ENCODE peak calls at places on chromosomes 7 and 10, in six cellular contexts. One of them, this sample, is unnamed.

GRCh38 chr10:635088-635861 is 54.2 kb downstream of the DIP2C start:
- DNase-seq in endothelial cell: no peak
- DNase-seq in stomach: no peak
- DNase-seq in neural crest cell: no peak
- DNase-seq in AG09319: no peak
- DNase-seq in fibroblast of the aortic adventitia: no peak
- DNase-seq in this sample: no peak

GRCh38 chr7:44914992-44915607 is 29.8 kb upstream of the PURB start:
- DNase-seq in endothelial cell: no peak
- DNase-seq in stomach: no peak
- DNase-seq in neural crest cell: no peak
- DNase-seq in AG09319: no peak
- DNase-seq in fibroblast of the aortic adventitia: no peak
- DNase-seq in this sample: no peak

GRCh38 chr7:142383826-142384507 is 126.1 kb upstream of the PRSS58 start:
- DNase-seq in endothelial cell: no peak
- DNase-seq in stomach: no peak
- DNase-seq in neural crest cell: no peak
- DNase-seq in AG09319: no peak
- DNase-seq in fibroblast of the aortic adventitia: no peak
- DNase-seq in this sample: no peak

GRCh38 chr10:24209421-24209770 is 458 bp downstream of the KIAA1217 start:
- DNase-seq in endothelial cell: no peak
- DNase-seq in stomach: no peak
- DNase-seq in neural crest cell: no peak
- DNase-seq in AG09319: no peak
- DNase-seq in fibroblast of the aortic adventitia: peak; percentile 43
- DNase-seq in this sample: peak; percentile 43

GRCh38 chr10:132992433-132993215 is 50.3 kb upstream of the CFAP46 start:
- DNase-seq in endothelial cell: no peak
- DNase-seq in stomach: no peak
- DNase-seq in neural crest cell: no peak
- DNase-seq in AG09319: no peak
- DNase-seq in fibroblast of the aortic adventitia: no peak
- DNase-seq in this sample: no peak

GRCh38 chr7:106016331-106016730 is 53.3 kb downstream of the CDHR3 start:
- DNase-seq in endothelial cell: no peak
- DNase-seq in stomach: no peak
- DNase-seq in neural crest cell: no peak
- DNase-seq in AG09319: no peak
- DNase-seq in fibroblast of the aortic adventitia: no peak
- DNase-seq in this sample: no peak

GRCh38 chr7:96084880-96085551 is 236.9 kb downstream of the SLC25A13 start:
- DNase-seq in endothelial cell: no peak
- DNase-seq in stomach: no peak
- DNase-seq in neural crest cell: no peak
- DNase-seq in AG09319: no peak
- DNase-seq in fibroblast of the aortic adventitia: peak; percentile 66
- DNase-seq in this sample: peak; percentile 3

GRCh38 chr7:75814407-75814947 is 871 bp upstream of the CCL24 start:
- DNase-seq in endothelial cell: no peak
- DNase-seq in stomach: no peak
- DNase-seq in neural crest cell: no peak
- DNase-seq in AG09319: no peak
- DNase-seq in fibroblast of the aortic adventitia: no peak
- DNase-seq in this sample: peak; percentile 46

GRCh38 chr7:131538071-131538790 is 18.2 kb downstream of the PODXL start:
- DNase-seq in endothelial cell: no peak
- DNase-seq in stomach: no peak
- DNase-seq in neural crest cell: no peak
- DNase-seq in AG09319: no peak
- DNase-seq in fibroblast of the aortic adventitia: no peak
- DNase-seq in this sample: peak; percentile 20

GRCh38 chr10:4351723-4352565 is 474.1 kb upstream of the AKR1E2 start:
- DNase-seq in endothelial cell: no peak
- DNase-seq in stomach: no peak
- DNase-seq in neural crest cell: no peak
- DNase-seq in AG09319: no peak
- DNase-seq in fibroblast of the aortic adventitia: peak; percentile 73
- DNase-seq in this sample: peak; percentile 24

GRCh38 chr7:158530800-158531609 is 56.6 kb downstream of the PTPRN2 start:
- DNase-seq in endothelial cell: no peak
- DNase-seq in stomach: no peak
- DNase-seq in neural crest cell: no peak
- DNase-seq in AG09319: no peak
- DNase-seq in fibroblast of the aortic adventitia: no peak
- DNase-seq in this sample: no peak

GRCh38 chr7:50594734-50595537 is 29.7 kb upstream of the DDC start:
- DNase-seq in endothelial cell: no peak
- DNase-seq in stomach: no peak
- DNase-seq in neural crest cell: no peak
- DNase-seq in AG09319: no peak
- DNase-seq in fibroblast of the aortic adventitia: no peak
- DNase-seq in this sample: no peak

GRCh38 chr7:2521952-2522591 is 2.5 kb downstream of the LFNG start:
- DNase-seq in endothelial cell: peak; percentile 73
- DNase-seq in stomach: no peak
- DNase-seq in neural crest cell: no peak
- DNase-seq in AG09319: no peak
- DNase-seq in fibroblast of the aortic adventitia: no peak
- DNase-seq in this sample: peak; percentile 38

GRCh38 chr10:44619521-44619920 is 234.6 kb upstream of the CXCL12 start:
- DNase-seq in endothelial cell: no peak
- DNase-seq in stomach: no peak
- DNase-seq in neural crest cell: no peak
- DNase-seq in AG09319: no peak
- DNase-seq in fibroblast of the aortic adventitia: no peak
- DNase-seq in this sample: no peak

GRCh38 chr10:103653581-103654020 is 160.1 kb downstream of the NEURL1 start:
- DNase-seq in endothelial cell: no peak
- DNase-seq in stomach: peak; percentile 59
- DNase-seq in neural crest cell: no peak
- DNase-seq in AG09319: no peak
- DNase-seq in fibroblast of the aortic adventitia: no peak
- DNase-seq in this sample: no peak

GRCh38 chr7:111735661-111736323 is 173.5 kb upstream of the IMMP2L start:
- DNase-seq in endothelial cell: peak; percentile 74
- DNase-seq in stomach: peak; percentile 47
- DNase-seq in neural crest cell: peak; percentile 76
- DNase-seq in AG09319: no peak
- DNase-seq in fibroblast of the aortic adventitia: peak; percentile 87
- DNase-seq in this sample: peak; percentile 74

GRCh38 chr10:133009218-133009954 is 67.0 kb upstream of the CFAP46 start:
- DNase-seq in endothelial cell: no peak
- DNase-seq in stomach: peak; percentile 76
- DNase-seq in neural crest cell: no peak
- DNase-seq in AG09319: no peak
- DNase-seq in fibroblast of the aortic adventitia: no peak
- DNase-seq in this sample: no peak

GRCh38 chr10:101063548-101064414 is 2.0 kb downstream of the KAZALD1 start:
- DNase-seq in endothelial cell: peak; percentile 44
- DNase-seq in stomach: no peak
- DNase-seq in neural crest cell: no peak
- DNase-seq in AG09319: no peak
- DNase-seq in fibroblast of the aortic adventitia: no peak
- DNase-seq in this sample: no peak

GRCh38 chr10:47264797-47265281 is 35.2 kb upstream of the GDF10 start:
- DNase-seq in endothelial cell: no peak
- DNase-seq in stomach: no peak
- DNase-seq in neural crest cell: no peak
- DNase-seq in AG09319: no peak
- DNase-seq in fibroblast of the aortic adventitia: no peak
- DNase-seq in this sample: no peak

GRCh38 chr10:18136056-18136916 is 3.9 kb upstream of the CACNB2 start:
- DNase-seq in endothelial cell: no peak
- DNase-seq in stomach: no peak
- DNase-seq in neural crest cell: no peak
- DNase-seq in AG09319: no peak
- DNase-seq in fibroblast of the aortic adventitia: no peak
- DNase-seq in this sample: no peak

GRCh38 chr7:23467281-23467680 is 3.0 kb downstream of the IGF2BP3 start:
- DNase-seq in endothelial cell: no peak
- DNase-seq in stomach: no peak
- DNase-seq in neural crest cell: no peak
- DNase-seq in AG09319: no peak
- DNase-seq in fibroblast of the aortic adventitia: peak; percentile 23
- DNase-seq in this sample: no peak

GRCh38 chr7:98284335-98285036 is 3.0 kb downstream of the BRI3 start:
- DNase-seq in endothelial cell: peak; percentile 57
- DNase-seq in stomach: peak; percentile 85
- DNase-seq in neural crest cell: no peak
- DNase-seq in AG09319: peak; percentile 57
- DNase-seq in fibroblast of the aortic adventitia: peak; percentile 72
- DNase-seq in this sample: peak; percentile 85

GRCh38 chr7:148819697-148820332 is 64.3 kb downstream of the EZH2 start:
- DNase-seq in endothelial cell: no peak
- DNase-seq in stomach: no peak
- DNase-seq in neural crest cell: no peak
- DNase-seq in AG09319: no peak
- DNase-seq in fibroblast of the aortic adventitia: peak; percentile 49
- DNase-seq in this sample: peak; percentile 51

GRCh38 chr10:83167081-83167480 is 972.2 kb upstream of the GHITM start:
- DNase-seq in endothelial cell: no peak
- DNase-seq in stomach: no peak
- DNase-seq in neural crest cell: no peak
- DNase-seq in AG09319: no peak
- DNase-seq in fibroblast of the aortic adventitia: no peak
- DNase-seq in this sample: no peak

GRCh38 chr7:41152179-41152678 is 550.7 kb downstream of the INHBA start:
- DNase-seq in endothelial cell: no peak
- DNase-seq in stomach: no peak
- DNase-seq in neural crest cell: no peak
- DNase-seq in AG09319: no peak
- DNase-seq in fibroblast of the aortic adventitia: no peak
- DNase-seq in this sample: no peak

DNA sequence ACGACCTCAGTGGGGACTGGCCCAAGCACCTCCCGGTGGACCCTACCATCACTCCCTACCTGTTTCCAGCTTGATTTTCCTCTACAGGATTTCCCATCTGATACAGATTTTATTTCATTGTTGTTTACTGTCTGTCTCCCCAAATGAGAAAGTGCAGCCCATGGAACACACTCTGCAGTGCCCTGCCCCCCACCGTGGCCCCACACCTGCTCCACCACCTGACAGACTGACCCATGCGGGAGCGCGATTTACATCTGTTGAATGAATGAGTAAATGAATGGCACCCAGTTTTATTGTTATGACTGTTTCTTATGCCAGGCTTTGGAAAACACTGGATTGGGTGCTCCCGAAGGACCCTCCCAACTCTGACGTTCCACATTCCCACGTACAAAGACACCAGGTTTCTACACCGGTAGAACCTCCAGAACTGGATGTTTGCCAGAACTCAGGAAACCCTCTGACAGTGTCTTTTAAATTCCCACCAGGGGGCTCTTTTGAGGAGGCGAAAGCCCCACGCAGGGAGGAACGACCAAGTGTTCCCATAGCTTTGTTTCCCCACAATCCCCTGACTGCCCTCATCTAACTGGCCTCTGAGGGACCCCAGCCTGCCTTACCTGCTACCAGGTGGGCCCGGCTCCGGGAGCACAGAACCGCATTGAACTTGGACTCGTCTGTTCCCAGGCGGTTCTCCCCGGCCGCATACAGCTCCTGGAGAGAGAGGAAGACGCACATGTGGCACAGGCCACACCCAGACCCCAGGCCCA is 29.0 kb downstream of the PLAC9 start:
- DNase-seq in endothelial cell: peak; percentile 21
- DNase-seq in stomach: no peak
- DNase-seq in neural crest cell: no peak
- DNase-seq in AG09319: no peak
- DNase-seq in fibroblast of the aortic adventitia: no peak
- DNase-seq in this sample: no peak
- TF ChIP-seq CTCF in endothelial cell: peak; percentile 35
- TF ChIP-seq CTCF in stomach: no peak
- TF ChIP-seq CTCF in neural crest cell: peak; percentile 52
- TF ChIP-seq CTCF in AG09319: peak; percentile 4
- TF ChIP-seq CTCF in fibroblast of the aortic adventitia: no peak
- TF ChIP-seq CTCF in this sample: peak; percentile 62

GRCh38 chr10:19634163-19634562 is 182.1 kb upstream of the PLXDC2 start:
- DNase-seq in endothelial cell: no peak
- DNase-seq in stomach: no peak
- DNase-seq in neural crest cell: no peak
- DNase-seq in AG09319: no peak
- DNase-seq in fibroblast of the aortic adventitia: no peak
- DNase-seq in this sample: no peak

GRCh38 chr10:19628767-19629443 is 187.3 kb upstream of the PLXDC2 start:
- DNase-seq in endothelial cell: no peak
- DNase-seq in stomach: no peak
- DNase-seq in neural crest cell: no peak
- DNase-seq in AG09319: no peak
- DNase-seq in fibroblast of the aortic adventitia: no peak
- DNase-seq in this sample: no peak

DNA sequence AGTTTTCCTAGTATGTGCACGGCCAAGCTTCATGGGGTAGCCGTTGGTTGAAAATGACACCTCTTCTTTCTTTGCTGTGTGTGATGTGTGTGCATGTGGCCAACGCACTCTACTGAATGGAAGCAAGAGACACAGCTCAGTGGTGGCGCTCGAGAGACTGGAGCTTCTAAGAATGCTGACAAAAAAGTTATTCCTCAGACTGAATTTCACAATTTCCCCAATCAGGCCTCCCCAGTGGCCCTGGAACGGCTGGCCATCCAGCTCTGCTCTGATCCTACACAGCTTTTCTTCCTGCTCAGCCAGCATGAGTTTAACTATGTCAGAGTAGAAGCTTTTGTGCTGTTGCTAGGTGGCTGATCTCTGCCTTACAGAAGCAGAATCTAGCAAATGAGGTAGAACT is 186.7 kb upstream of the PLXDC2 start:
- DNase-seq in endothelial cell: no peak
- DNase-seq in stomach: peak; percentile 27
- DNase-seq in neural crest cell: peak; percentile 14
- DNase-seq in AG09319: no peak
- DNase-seq in fibroblast of the aortic adventitia: peak; percentile 63
- DNase-seq in this sample: no peak
- TF ChIP-seq CTCF in endothelial cell: no peak
- TF ChIP-seq CTCF in stomach: no peak
- TF ChIP-seq CTCF in neural crest cell: no peak
- TF ChIP-seq CTCF in AG09319: peak; percentile 43
- TF ChIP-seq CTCF in fibroblast of the aortic adventitia: peak; percentile 29
- TF ChIP-seq CTCF in this sample: no peak

DNA sequence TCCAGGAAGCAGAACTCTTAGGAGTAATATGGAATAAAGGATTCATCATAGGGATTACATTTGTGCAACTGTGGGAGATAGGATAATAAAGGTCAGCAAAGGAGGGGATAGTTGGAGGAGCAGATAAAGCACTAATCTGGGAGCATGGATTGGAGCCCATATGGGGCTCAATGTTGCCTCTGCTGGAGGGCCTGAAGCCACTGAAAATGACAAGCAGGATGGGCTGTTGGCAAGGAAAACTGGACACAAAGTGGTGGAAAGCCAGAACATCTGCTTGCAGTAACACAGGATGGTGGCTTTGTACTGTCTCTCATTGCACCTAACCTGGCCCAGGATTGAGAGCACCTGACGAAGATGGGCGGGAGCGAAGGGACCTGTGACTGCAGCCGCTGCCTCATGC is 15.0 kb upstream of the COMMD3 start:
- DNase-seq in endothelial cell: no peak
- DNase-seq in stomach: no peak
- DNase-seq in neural crest cell: no peak
- DNase-seq in AG09319: no peak
- DNase-seq in fibroblast of the aortic adventitia: no peak
- DNase-seq in this sample: no peak
- TF ChIP-seq CTCF in endothelial cell: no peak
- TF ChIP-seq CTCF in stomach: no peak
- TF ChIP-seq CTCF in neural crest cell: no peak
- TF ChIP-seq CTCF in AG09319: no peak
- TF ChIP-seq CTCF in fibroblast of the aortic adventitia: no peak
- TF ChIP-seq CTCF in this sample: no peak

GRCh38 chr7:48101880-48102448 is 12.9 kb downstream of the UPP1 start:
- DNase-seq in endothelial cell: no peak
- DNase-seq in stomach: no peak
- DNase-seq in neural crest cell: no peak
- DNase-seq in AG09319: no peak
- DNase-seq in fibroblast of the aortic adventitia: no peak
- DNase-seq in this sample: no peak
- TF ChIP-seq CTCF in endothelial cell: no peak
- TF ChIP-seq CTCF in stomach: no peak
- TF ChIP-seq CTCF in neural crest cell: peak; percentile 33
- TF ChIP-seq CTCF in AG09319: peak; percentile 22
- TF ChIP-seq CTCF in fibroblast of the aortic adventitia: peak; percentile 33
- TF ChIP-seq CTCF in this sample: peak; percentile 72

This sample was measured in HFFc6.